ENCODE peak calls at places on chromosome 11, in four cellular contexts. U is NT2/D1, F is H7, D is mesenchymal stem cell. G is an unnamed sample.

GRCh38 chr11:112273066-112273465 is 12.4 kb upstream of the PLET1 start:
- DNase-seq in F (no peak), U (no peak), D (no peak), G (no peak)

GRCh38 chr11:66316849-66317251 is at the start of gene CD248:
- DNase-seq in D (peak), F (peak), U (no peak), G (peak)

GRCh38 chr11:106925245-106925644 is 93.0 kb downstream of the GUCY1A2 start:
- DNase-seq in F (no peak), U (no peak), D (no peak), G (no peak)

GRCh38 chr11:11821899-11822298 is 19.9 kb upstream of the USP47 start:
- DNase-seq in D (no peak), F (no peak), U (no peak), G (no peak)

GRCh38 chr11:109704432-109704831 is 282.4 kb downstream of the C11orf87 start:
- DNase-seq in F (no peak), D (no peak), U (no peak), G (no peak)

GRCh38 chr11:78438298-78438975 is 20.8 kb upstream of the GAB2 start:
- DNase-seq in D (no peak), U (no peak), F (no peak), G (no peak)

GRCh38 chr11:76615950-76616349 is 54.6 kb downstream of the LRRC32 start:
- DNase-seq in D (no peak), F (no peak), U (no peak), G (peak)

GRCh38 chr11:6298605-6299004 is 21.7 kb downstream of the CAVIN3 start:
- DNase-seq in U (no peak), F (peak), D (peak), G (no peak)

GRCh38 chr11:79845002-79845709 is 404.3 kb upstream of the TENM4 start:
- DNase-seq in U (no peak), F (no peak), D (no peak), G (no peak)

GRCh38 chr11:129699711-129700304 is 115.8 kb upstream of the TMEM45B start:
- DNase-seq in D (no peak), F (no peak), U (no peak), G (no peak)

GRCh38 chr11:59179121-59179520 is 7.2 kb downstream of the DTX4 start:
- DNase-seq in D (no peak), F (no peak), U (no peak), G (no peak)

GRCh38 chr11:11787305-11788066 is 54.3 kb upstream of the USP47 start:
- DNase-seq in D (peak), F (peak), U (peak), G (peak)

GRCh38 chr11:116276051-116277044 is 496.4 kb downstream of the BUD13 start:
- DNase-seq in D (peak), F (peak), U (peak), G (peak)

GRCh38 chr11:64305691-64306562 is 603 bp downstream of the ESRRA start:
- DNase-seq in F (peak), D (peak), U (peak), G (no peak)

GRCh38 chr11:74463216-74463615 is 4.1 kb downstream of the KCNE3 start:
- DNase-seq in D (no peak), F (no peak), U (no peak), G (no peak)

GRCh38 chr11:132852361-132852760 is 679.9 kb downstream of the OPCML start:
- DNase-seq in F (no peak), U (no peak), D (no peak), G (no peak)

GRCh38 chr11:130574740-130575139 is 126.3 kb downstream of the ADAMTS15 start:
- DNase-seq in F (no peak), U (no peak), D (no peak), G (no peak)

GRCh38 chr11:123702137-123702536 is 39.3 kb downstream of the ZNF202 start:
- DNase-seq in U (no peak), F (no peak), D (no peak), G (peak)

GRCh38 chr11:129593098-129593497 is 217.4 kb downstream of the BARX2 start:
- DNase-seq in D (no peak), F (no peak), U (peak), G (no peak)

GRCh38 chr11:8008212-8008611 is 21.1 kb downstream of the EIF3F start:
- DNase-seq in F (peak), D (no peak), U (no peak), G (no peak)

GRCh38 chr11:11977206-11977938 is 31.1 kb downstream of the DKK3 start:
- DNase-seq in F (peak), D (peak), U (peak), G (peak)

GRCh38 chr11:119741369-119742262 is 12.6 kb upstream of the NECTIN1 start:
- DNase-seq in D (peak), F (peak), U (no peak), G (no peak)

GRCh38 chr11:129960216-129961214 is 42.1 kb downstream of the PRDM10 start:
- DNase-seq in D (peak), U (no peak), F (no peak), G (peak)

DNA sequence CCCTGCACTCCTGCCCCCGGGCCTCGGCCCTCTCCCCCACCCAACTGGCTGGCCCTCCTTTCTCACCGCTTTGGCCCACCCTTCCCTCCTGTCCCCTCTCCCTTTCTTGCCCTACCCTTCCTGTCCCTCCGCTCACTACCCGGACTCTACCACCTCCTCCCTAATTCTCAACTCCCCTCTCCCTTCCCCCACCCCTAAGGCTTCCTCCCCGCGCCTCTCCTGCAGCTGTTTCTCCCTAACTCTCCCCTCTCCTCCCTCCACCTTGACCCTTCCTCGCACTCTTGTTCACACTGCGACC is 416 bp downstream of the SLC15A3 start:
- DNase-seq in F (no peak), U (no peak), D (no peak), G (no peak)
- H3K4me3 ChIP-seq in F (peak), U (peak), D (peak), G (peak)

DNA sequence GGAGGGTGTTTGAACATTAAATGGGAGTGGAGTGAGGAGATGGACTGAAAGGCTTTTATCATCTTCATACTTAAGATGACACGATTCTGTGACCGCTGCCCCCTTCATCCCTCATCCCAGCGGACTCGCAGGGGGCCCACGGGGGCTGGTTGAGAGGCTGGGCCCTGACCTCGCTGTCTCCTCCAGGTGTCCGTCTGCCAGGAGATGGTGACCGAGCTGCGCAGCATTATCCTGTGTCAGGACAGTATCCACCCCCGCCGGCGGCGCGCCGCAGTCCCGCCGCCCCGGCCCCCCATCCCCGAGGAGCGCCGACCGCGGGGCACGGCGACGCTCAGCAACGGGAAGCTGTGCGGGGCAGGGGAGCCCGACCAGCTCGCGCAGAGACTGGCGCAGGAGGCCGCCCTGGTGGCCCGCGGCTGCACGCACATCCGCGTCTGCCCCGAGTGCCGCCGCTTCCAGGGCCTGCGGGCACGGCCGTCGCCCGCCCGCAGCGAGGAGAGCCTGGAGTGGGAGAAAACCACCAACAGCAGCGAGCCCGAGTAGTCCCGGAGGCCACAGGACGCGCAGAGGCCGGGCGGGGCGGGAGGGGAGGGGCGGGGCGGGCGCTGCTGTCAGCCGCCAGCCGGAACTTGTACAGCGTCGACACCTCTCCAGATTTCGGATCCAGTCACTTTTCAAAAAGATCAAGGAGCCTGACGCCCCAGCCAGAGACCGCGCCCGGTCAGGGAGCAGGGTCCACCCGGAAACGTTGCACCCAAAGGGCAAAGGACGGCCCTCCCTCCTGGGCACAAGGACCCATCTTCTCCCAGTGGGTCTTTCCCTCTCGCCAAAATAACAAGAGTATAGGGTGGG is 38.0 kb upstream of the TBCEL start:
- DNase-seq in U (no peak), D (peak), F (peak), G (peak)
- H3K4me3 ChIP-seq in U (peak), D (peak), F (peak), G (peak)

DNA sequence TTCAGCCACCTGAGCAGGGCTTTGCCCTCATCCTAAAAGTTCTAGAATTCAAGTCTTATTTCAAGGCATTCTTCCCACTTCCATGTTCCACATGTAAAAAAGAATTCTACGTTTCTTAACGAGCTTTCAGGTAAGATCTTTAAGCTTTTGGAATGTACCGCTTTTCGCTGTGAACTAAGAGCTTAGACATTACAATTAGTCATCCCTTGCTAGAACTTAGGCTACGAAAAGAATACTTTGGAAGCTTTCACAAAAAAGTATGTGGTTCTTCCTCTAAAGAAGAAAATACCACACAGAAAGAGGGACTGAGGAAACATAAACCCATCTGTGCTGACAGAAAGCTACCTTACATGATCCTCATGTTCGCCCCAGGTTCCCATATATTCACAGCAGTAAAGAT is 1.9 kb downstream of the NUMA1 start:
- DNase-seq in D (no peak), U (no peak), F (no peak), G (no peak)
- H3K4me3 ChIP-seq in D (peak), U (peak), F (no peak), G (no peak)

DNA sequence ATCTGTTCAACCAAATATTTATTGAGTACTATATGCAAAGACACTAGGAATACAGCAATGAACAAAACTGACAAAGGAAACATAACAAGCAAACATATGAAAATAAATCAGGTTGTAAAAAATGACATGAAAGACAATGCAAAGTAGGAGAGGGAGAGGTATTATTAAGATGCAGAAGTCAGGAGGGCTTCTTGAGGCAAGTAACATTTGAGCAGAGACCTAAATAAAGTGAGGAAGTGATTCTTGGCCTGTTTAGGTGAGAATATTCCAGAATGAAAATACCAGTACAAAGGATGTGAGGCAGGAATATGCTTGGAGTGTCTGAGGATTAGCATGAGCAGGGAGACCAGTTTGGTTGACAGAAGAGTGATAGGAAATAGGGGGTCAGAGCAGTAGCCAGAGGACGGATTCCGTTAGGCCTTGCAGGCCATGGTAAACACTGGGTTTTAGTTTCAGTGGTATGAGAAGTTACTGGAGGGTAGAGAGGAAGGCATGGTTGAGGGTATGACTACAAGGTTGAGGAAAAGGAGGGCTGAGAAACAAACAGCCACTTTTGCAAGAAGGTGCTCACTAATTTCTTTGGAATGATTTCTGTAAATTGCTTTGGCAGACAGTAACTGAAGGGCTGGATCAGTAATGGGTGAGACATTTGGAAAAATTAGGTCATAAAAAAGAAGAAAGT is 191.8 kb downstream of the SWAP70 start:
- DNase-seq in F (no peak), U (no peak), D (peak), G (no peak)
- H3K4me3 ChIP-seq in F (no peak), U (no peak), D (no peak), G (no peak)

GRCh38 chr11:15816270-15816871 is 540.0 kb downstream of the SOX6 start:
- DNase-seq in U (no peak), D (peak), F (no peak), G (peak)
- H3K4me3 ChIP-seq in U (no peak), D (peak), F (no peak), G (no peak)

GRCh38 chr11:47248304-47248663 is 330 bp downstream of the ACP2 start:
- DNase-seq in U (no peak), F (no peak), D (peak), G (no peak)

GRCh38 chr11:47249378-47249715 is 733 bp upstream of the ACP2 start:
- DNase-seq in U (no peak), F (no peak), D (no peak), G (no peak)

GRCh38 chr11:47245586-47246357 is 2.8 kb downstream of the ACP2 start:
- DNase-seq in D (no peak), F (no peak), U (no peak), G (no peak)

GRCh38 chr11:47248664-47249377 is at the start of gene ACP2:
- DNase-seq in U (peak), F (peak), D (peak), G (peak)

GRCh38 chr11:47247502-47247901 is 1.1 kb downstream of the ACP2 start:
- DNase-seq in F (no peak), D (no peak), U (no peak), G (no peak)
- H3K4me3 ChIP-seq in F (no peak), D (peak), U (no peak), G (no peak)

GRCh38 chr11:68314203-68314885 is 2.0 kb downstream of the LRP5 start:
- DNase-seq in F (peak), U (no peak), D (peak), G (no peak)

GRCh38 chr11:68313574-68314202 is 1.3 kb downstream of the LRP5 start:
- DNase-seq in D (peak), F (peak), U (no peak), G (peak)

GRCh38 chr11:68312780-68313573 is 586 bp downstream of the LRP5 start:
- DNase-seq in F (peak), D (peak), U (no peak), G (no peak)

GRCh38 chr11:68311155-68312116 is 955 bp upstream of the LRP5 start:
- DNase-seq in U (no peak), F (peak), D (peak), G (no peak)

GRCh38 chr11:68312117-68312779 is at the start of gene LRP5:
- DNase-seq in U (no peak), D (peak), F (peak), G (no peak)
- H3K4me3 ChIP-seq in U (peak), D (peak), F (peak), G (peak)

GRCh38 chr11:117949062-117949461 is 19.9 kb upstream of the TMPRSS13 start:
- DNase-seq in D (no peak), U (no peak), F (no peak), G (no peak)

GRCh38 chr11:117953029-117953671 is 23.9 kb upstream of the TMPRSS13 start:
- DNase-seq in U (no peak), D (no peak), F (no peak), G (no peak)

GRCh38 chr11:117946842-117947526 is 17.8 kb upstream of the TMPRSS13 start:
- DNase-seq in F (peak), U (peak), D (peak), G (peak)

GRCh38 chr11:117950320-117950719 is 21.1 kb upstream of the TMPRSS13 start:
- DNase-seq in F (no peak), U (no peak), D (no peak), G (no peak)

GRCh38 chr11:117950999-117951961 is 22.1 kb upstream of the TMPRSS13 start:
- DNase-seq in D (no peak), F (no peak), U (no peak), G (no peak)
- H3K4me3 ChIP-seq in D (no peak), F (no peak), U (no peak), G (no peak)

G was measured in brain microvascular endothelial cell.